ENCODE peak calls at places on chromosomes 16 and 17, in ten cellular contexts. Y is activated T-cell treated with anti-CD3 and anti-CD28 coated beads for 48 hours, E is erythroblast, D is nucleus accumbens, C is NCI-H345, T is heart left ventricle, U is Calu3, H is HEK293T, J is dermis microvascular lymphatic vessel endothelial cell, A is NT2/D1. W is an unnamed sample.

GRCh38 chr16:29779474-29779873 is 1.4 kb downstream of the ZG16 start:
- DNase-seq in Y (no peak), E (no peak), D (no peak), C (no peak), T (no peak), U (peak; percentile 49), H (no peak), J (no peak), A (no peak), W (no peak)

GRCh38 chr16:15644306-15644961 is 1.5 kb upstream of the MARF1 start:
- DNase-seq in Y (no peak), E (no peak), D (no peak), C (peak; percentile 81), T (no peak), U (no peak), H (no peak), J (peak; percentile 25), A (no peak), W (no peak)

GRCh38 chr17:39641883-39642282 is 4.9 kb downstream of the STARD3 start:
- DNase-seq in Y (no peak), E (no peak), D (no peak), C (no peak), T (no peak), U (peak; percentile 77), H (no peak), J (no peak), A (no peak), W (no peak)

GRCh38 chr17:50147841-50148225 is 2.6 kb downstream of the PPP1R9B start:
- DNase-seq in Y (no peak), E (peak; percentile 25), D (no peak), C (no peak), T (peak; percentile 60), U (no peak), H (no peak), J (no peak), A (no peak), W (no peak)

GRCh38 chr16:12674096-12674495 is 129.6 kb downstream of the CPPED1 start:
- DNase-seq in Y (no peak), E (no peak), D (no peak), C (no peak), T (no peak), U (no peak), H (no peak), J (peak; percentile 52), A (no peak), W (no peak)

GRCh38 chr17:75763613-75764416 is 1.2 kb downstream of the GALK1 start:
- DNase-seq in Y (no peak), E (no peak), D (no peak), C (no peak), T (no peak), U (no peak), H (no peak), J (no peak), A (no peak), W (no peak)

GRCh38 chr17:77516902-77517301 is 376.1 kb downstream of the SEC14L1 start:
- DNase-seq in Y (peak; percentile 21), E (no peak), D (no peak), C (no peak), T (no peak), U (no peak), H (no peak), J (peak; percentile 21), A (no peak), W (no peak)

GRCh38 chr16:4692460-4693295 is 684 bp upstream of the NUDT16L1 start:
- DNase-seq in Y (no peak), E (no peak), D (peak; percentile 59), C (peak; percentile 23), T (no peak), U (no peak), H (no peak), J (no peak), A (no peak), W (no peak)

W was measured in stimulated activated CD4-positive, alpha-beta T cell treated with anti-CD3 and anti-CD28 coated beads, Interleukin-4, amount 100 ng/mL, for 48 hours.